ENCODE peak calls at places on chromosomes 12 and 14, in five cellular contexts. Q is stimulated activated CD8-positive, alpha-beta memory T cell treated with anti-CD3 and anti-CD28 coated beads, Interleukin-15, amount 100 ng/mL, for 24 hours; M is NCI-H1105 treated with DMSO at 0.1 percent for 48 hours; S is HepG2; F is MG63. W is an unnamed sample.

GRCh38 chr12:32305163-32305562 is 94.2 kb upstream of the FGD4 start:
- DNase-seq in Q (no peak), M (peak; percentile 52), S (peak; percentile 10), F (no peak), W (no peak)

GRCh38 chr12:131242741-131243496 is 289.2 kb downstream of the ADGRD1 start:
- DNase-seq in Q (no peak), M (peak; percentile 75), S (no peak), F (peak; percentile 66), W (no peak)

GRCh38 chr14:94602722-94603121 is 9.5 kb upstream of the SERPINA3 start:
- DNase-seq in Q (no peak), M (no peak), S (no peak), F (no peak), W (no peak)

GRCh38 chr12:124032265-124032886 is 59.4 kb downstream of the ZNF664 start:
- DNase-seq in Q (no peak), M (peak; percentile 40), S (peak; percentile 36), F (peak; percentile 27), W (peak; percentile 41)

GRCh38 chr12:106149096-106149784 is 10.5 kb upstream of the NUAK1 start:
- DNase-seq in Q (no peak), M (no peak), S (no peak), F (no peak), W (peak; percentile 57)

GRCh38 chr14:103078420-103078749 is 5.6 kb upstream of the LBHD2 start:
- DNase-seq in Q (peak; percentile 40), M (peak; percentile 91), S (peak; percentile 73), F (peak; percentile 49), W (peak; percentile 84)

GRCh38 chr14:85257287-85257686 is 272.7 kb upstream of the FLRT2 start:
- DNase-seq in Q (no peak), M (no peak), S (no peak), F (no peak), W (no peak)

GRCh38 chr12:121958521-121959240 is 40.3 kb downstream of the CFAP251 start:
- DNase-seq in Q (no peak), M (peak; percentile 78), S (no peak), F (no peak), W (peak; percentile 31)

GRCh38 chr12:27566159-27566558 is 42.2 kb downstream of the PPFIBP1 start:
- DNase-seq in Q (no peak), M (no peak), S (no peak), F (no peak), W (no peak)

GRCh38 chr12:109760930-109761630 is 47.5 kb downstream of the FAM222A start:
- DNase-seq in Q (no peak), M (no peak), S (no peak), F (no peak), W (no peak)

GRCh38 chr14:35387713-35388579 is 16.6 kb downstream of the NFKBIA start:
- DNase-seq in Q (no peak), M (no peak), S (no peak), F (no peak), W (no peak)

GRCh38 chr14:24377660-24378059 is 9.7 kb downstream of the NFATC4 start:
- DNase-seq in Q (no peak), M (no peak), S (no peak), F (no peak), W (peak; percentile 70)

GRCh38 chr12:62834971-62835547 is 99.9 kb downstream of the PPM1H start:
- DNase-seq in Q (no peak), M (no peak), S (no peak), F (peak; percentile 70), W (no peak)

GRCh38 chr12:89138048-89138852 is 214.1 kb downstream of the DUSP6 start:
- DNase-seq in Q (no peak), M (no peak), S (no peak), F (peak; percentile 53), W (no peak)

GRCh38 chr14:100691395-100692025 is 35.2 kb upstream of the DLK1 start:
- DNase-seq in Q (no peak), M (peak; percentile 99), S (no peak), F (peak; percentile 39), W (peak; percentile 94)

GRCh38 chr12:98464155-98464554 is 51.2 kb upstream of the TMPO start:
- DNase-seq in Q (no peak), M (no peak), S (no peak), F (no peak), W (no peak)

W was measured in thyroid gland.